ENCODE peak calls at places on chromosomes 12 and 14, in seven cellular contexts. W is IMR-90, S is H1, M is HepG2, K is K562, L is GM12878, T is SK-N-SH. E is an unnamed sample.

GRCh38 chr14:49895480-49895879 is 2.6 kb downstream of the ARF6 start:
- DNase-seq in L (no peak), K (no peak), W (no peak), T (no peak), S (no peak), M (no peak), E (no peak)

GRCh38 chr12:115599251-115599811 is 678.2 kb downstream of the MED13L start:
- DNase-seq in T (no peak), M (no peak), L (no peak), K (no peak), W (no peak), S (no peak), E (no peak)

GRCh38 chr14:49621114-49621881 is 699 bp downstream of the MGAT2 start:
- DNase-seq in M (no peak), L (no peak), W (peak), T (peak), K (no peak), S (no peak), E (peak)

GRCh38 chr14:71331393-71331792 is 424.1 kb downstream of the PCNX1 start:
- DNase-seq in L (no peak), S (no peak), M (no peak), W (no peak), T (no peak), K (no peak), E (no peak)

GRCh38 chr12:79073506-79073905 is 208.9 kb downstream of the SYT1 start:
- DNase-seq in W (no peak), T (no peak), K (no peak), M (no peak), L (no peak), S (no peak), E (no peak)

GRCh38 chr12:44804068-44804467 is 72.0 kb downstream of the NELL2 start:
- DNase-seq in M (no peak), W (no peak), S (no peak), L (no peak), T (no peak), K (no peak), E (no peak)

GRCh38 chr12:67943295-67943892 is 45.9 kb upstream of the IFNG-AS1 start:
- DNase-seq in M (peak), K (peak), T (peak), S (peak), W (peak), L (peak), E (peak)

GRCh38 chr14:50677527-50678063 is 9.5 kb upstream of the SAV1 start:
- DNase-seq in W (peak), T (no peak), S (no peak), K (no peak), L (peak), M (peak), E (peak)

GRCh38 chr12:107486140-107486892 is 199.3 kb upstream of the PWP1 start:
- DNase-seq in T (no peak), W (no peak), K (no peak), S (no peak), M (no peak), L (no peak), E (no peak)

GRCh38 chr14:22781606-22782000 is 15.1 kb downstream of the OXA1L start:
- DNase-seq in S (no peak), L (no peak), T (no peak), M (no peak), K (no peak), W (peak), E (no peak)

GRCh38 chr14:61190341-61190740 is 90.8 kb downstream of the TMEM30B start:
- DNase-seq in K (no peak), S (no peak), W (peak), L (no peak), M (no peak), T (no peak), E (no peak)

GRCh38 chr14:61188196-61188595 is 92.9 kb downstream of the TMEM30B start:
- DNase-seq in T (no peak), M (no peak), L (no peak), W (no peak), S (peak), K (no peak), E (peak)

GRCh38 chr14:61187642-61187905 is 93.6 kb downstream of the TMEM30B start:
- DNase-seq in K (no peak), M (no peak), T (no peak), S (no peak), W (no peak), L (no peak), E (no peak)

GRCh38 chr14:61186793-61187641 is 94.1 kb downstream of the TMEM30B start:
- DNase-seq in T (no peak), M (no peak), W (no peak), S (no peak), K (no peak), L (no peak), E (no peak)

GRCh38 chr14:61188936-61189808 is 92.0 kb downstream of the TMEM30B start:
- DNase-seq in K (peak), S (peak), L (no peak), M (peak), T (peak), W (peak), E (peak)
- TF ChIP-seq RFX5 in K (no peak), S (no peak), L (no peak), M (no peak), T (no peak), W (no peak), E (no peak)

DNA sequence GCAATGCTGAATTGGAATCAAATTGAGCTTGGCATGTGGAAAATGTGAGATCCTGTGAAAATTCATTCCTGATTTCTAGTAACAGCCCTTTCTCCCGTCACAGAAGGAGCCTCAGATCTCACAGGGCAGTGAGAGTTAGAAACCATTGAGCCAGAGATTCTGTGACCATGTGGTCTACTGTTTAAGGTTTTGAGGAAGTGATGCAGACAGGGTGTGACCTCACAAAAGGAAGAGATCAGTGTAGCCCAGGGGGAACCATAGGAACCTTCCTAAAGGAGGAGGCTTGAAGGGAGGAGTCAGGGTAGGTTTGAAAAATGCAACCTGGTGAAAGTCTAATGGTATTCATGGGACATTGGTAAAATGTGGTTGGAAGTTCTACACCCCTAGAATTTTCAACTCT is 1136.9 kb downstream of the AACS start:
- DNase-seq in L (no peak), K (no peak), T (no peak), S (no peak), W (no peak), M (no peak), E (no peak)
- TF ChIP-seq RFX5 in L (no peak), K (no peak), T (no peak), S (no peak), W (no peak), M (no peak), E (no peak)

GRCh38 chr14:101535808-101536207 is 25.5 kb upstream of the DIO3 start:
- DNase-seq in T (no peak), W (no peak), L (no peak), S (no peak), M (no peak), K (no peak), E (no peak)

GRCh38 chr14:101534198-101534597 is 27.1 kb upstream of the DIO3 start:
- DNase-seq in T (no peak), K (no peak), M (no peak), S (no peak), W (no peak), L (no peak), E (no peak)

GRCh38 chr14:101537286-101537685 is 24.0 kb upstream of the DIO3 start:
- DNase-seq in M (no peak), K (no peak), W (no peak), T (no peak), S (no peak), L (no peak), E (no peak)

GRCh38 chr14:101538865-101539264 is 22.4 kb upstream of the DIO3 start:
- DNase-seq in S (no peak), W (no peak), M (no peak), K (no peak), T (no peak), L (no peak), E (no peak)

DNA sequence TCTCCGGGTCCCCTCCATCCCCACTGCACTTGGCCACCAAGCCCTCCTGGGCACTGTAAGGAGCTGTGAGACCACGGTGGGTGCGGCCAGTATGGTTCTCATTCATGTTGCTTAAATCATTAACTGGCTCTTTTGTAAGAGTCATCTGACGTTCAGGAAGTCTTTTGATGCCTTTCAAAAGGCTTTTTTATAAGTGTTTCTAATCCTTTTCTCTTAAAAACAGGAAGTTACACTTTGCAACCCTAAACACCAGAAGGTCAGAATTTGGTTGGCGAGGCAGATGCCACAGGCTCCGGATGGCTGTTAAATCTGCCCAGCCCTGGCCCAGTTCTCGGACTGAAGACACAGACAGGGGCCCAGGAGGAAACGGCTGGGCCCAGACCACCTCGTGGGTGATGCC is 26.1 kb upstream of the DIO3 start:
- DNase-seq in L (no peak), K (no peak), S (no peak), W (no peak), T (no peak), M (peak), E (peak)
- TF ChIP-seq RFX5 in L (no peak), K (no peak), S (no peak), W (no peak), T (no peak), M (no peak), E (no peak)

GRCh38 chr14:59632381-59632780 is 55.8 kb upstream of the CCDC175 start:
- DNase-seq in W (peak), T (peak), M (peak), L (no peak), S (peak), K (peak), E (peak)
- TF ChIP-seq RFX5 in W (no peak), T (no peak), M (no peak), L (no peak), S (no peak), K (no peak), E (no peak)

GRCh38 chr12:76236640-76237039 is 111.6 kb downstream of the BBS10 start:
- DNase-seq in M (peak), K (no peak), L (no peak), W (peak), T (no peak), S (peak), E (peak)

GRCh38 chr12:76226397-76226796 is 121.8 kb downstream of the BBS10 start:
- DNase-seq in K (no peak), T (no peak), M (no peak), L (no peak), W (peak), S (no peak), E (no peak)

GRCh38 chr12:76226956-76227355 is 121.3 kb downstream of the BBS10 start:
- DNase-seq in K (no peak), M (no peak), T (no peak), W (no peak), L (no peak), S (no peak), E (no peak)

GRCh38 chr12:76237086-76237701 is 111.0 kb downstream of the BBS10 start:
- DNase-seq in W (no peak), K (no peak), T (no peak), M (no peak), S (peak), L (no peak), E (no peak)

DNA sequence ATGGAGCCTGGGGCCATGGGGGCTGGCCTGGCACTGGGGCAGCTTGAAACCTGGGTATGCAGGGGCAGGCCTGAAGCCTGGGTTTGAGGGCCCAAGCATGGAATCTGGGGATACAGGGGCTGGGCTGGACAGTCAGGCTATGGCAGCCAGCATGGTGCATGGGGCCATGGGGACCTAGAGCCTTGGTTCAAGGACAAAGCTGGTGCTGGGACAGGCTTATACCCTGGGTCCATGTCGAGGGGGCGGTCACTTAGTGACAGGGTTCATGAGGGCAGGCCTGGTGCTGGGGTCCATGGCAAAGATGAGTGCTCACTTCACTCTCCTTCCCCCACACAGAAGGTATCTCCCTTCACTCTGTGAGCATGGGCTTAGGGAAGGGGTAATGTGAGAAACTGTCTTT is 116.2 kb downstream of the BBS10 start:
- DNase-seq in K (no peak), M (no peak), S (no peak), W (no peak), T (no peak), L (no peak), E (no peak)
- TF ChIP-seq RFX5 in K (no peak), M (no peak), S (no peak), W (no peak), T (no peak), L (no peak), E (no peak)

GRCh38 chr12:7319934-7320333 is 16.1 kb downstream of the ACSM4 start:
- DNase-seq in S (no peak), M (no peak), L (no peak), T (no peak), K (no peak), W (no peak), E (no peak)

GRCh38 chr12:7324176-7324575 is 20.3 kb downstream of the ACSM4 start:
- DNase-seq in T (no peak), M (no peak), W (no peak), K (no peak), S (no peak), L (no peak), E (no peak)

GRCh38 chr12:7327913-7328312 is 24.0 kb downstream of the ACSM4 start:
- DNase-seq in W (no peak), M (no peak), K (no peak), S (no peak), L (no peak), T (no peak), E (peak)

GRCh38 chr12:7321624-7322023 is 17.8 kb downstream of the ACSM4 start:
- DNase-seq in M (no peak), K (no peak), W (no peak), L (no peak), T (no peak), S (no peak), E (no peak)

GRCh38 chr12:7322599-7322998 is 18.7 kb downstream of the ACSM4 start:
- DNase-seq in S (no peak), T (no peak), L (no peak), M (no peak), W (no peak), K (no peak), E (no peak)
- TF ChIP-seq RFX5 in S (no peak), T (no peak), L (no peak), M (no peak), W (no peak), K (no peak), E (no peak)

GRCh38 chr12:21476949-21477348 is 24.5 kb downstream of the RECQL start:
- DNase-seq in L (no peak), W (peak), K (no peak), T (no peak), S (no peak), M (no peak), E (no peak)
- TF ChIP-seq RFX5 in L (no peak), W (no peak), K (no peak), T (no peak), S (no peak), M (no peak), E (no peak)